ENCODE peak calls at places on chromosome 3, in nine cellular contexts. One of them, this sample, is unnamed.

GRCh38 chr3:60240558-60240957 is 1010.7 kb downstream of the FHIT start:
- DNase-seq in thoracic aorta: no peak
- DNase-seq in osteoblast: no peak
- DNase-seq in AG10803: no peak
- DNase-seq in NB4: no peak
- DNase-seq in upper lobe of left lung: no peak
- DNase-seq in prostate gland: no peak
- DNase-seq in cardiac fibroblast: no peak
- DNase-seq in lower leg skin: no peak
- DNase-seq in this sample: no peak

GRCh38 chr3:72152551-72153476 is 367.9 kb upstream of the PROK2 start:
- DNase-seq in thoracic aorta: peak; percentile 48
- DNase-seq in osteoblast: peak; percentile 72
- DNase-seq in AG10803: peak; percentile 83
- DNase-seq in NB4: no peak
- DNase-seq in upper lobe of left lung: peak; percentile 76
- DNase-seq in prostate gland: peak; percentile 85
- DNase-seq in cardiac fibroblast: peak; percentile 93
- DNase-seq in lower leg skin: no peak
- DNase-seq in this sample: no peak

GRCh38 chr3:18428036-18428435 is 2.9 kb upstream of the SATB1 start:
- DNase-seq in thoracic aorta: no peak
- DNase-seq in osteoblast: no peak
- DNase-seq in AG10803: no peak
- DNase-seq in NB4: no peak
- DNase-seq in upper lobe of left lung: no peak
- DNase-seq in prostate gland: no peak
- DNase-seq in cardiac fibroblast: no peak
- DNase-seq in lower leg skin: no peak
- DNase-seq in this sample: no peak

GRCh38 chr3:76065975-76066374 is 280.6 kb upstream of the ZNF717 start:
- DNase-seq in thoracic aorta: no peak
- DNase-seq in osteoblast: no peak
- DNase-seq in AG10803: no peak
- DNase-seq in NB4: no peak
- DNase-seq in upper lobe of left lung: no peak
- DNase-seq in prostate gland: no peak
- DNase-seq in cardiac fibroblast: no peak
- DNase-seq in lower leg skin: no peak
- DNase-seq in this sample: peak; percentile 23

GRCh38 chr3:113537155-113537554 is 4.8 kb downstream of the SIDT1 start:
- DNase-seq in thoracic aorta: no peak
- DNase-seq in osteoblast: no peak
- DNase-seq in AG10803: no peak
- DNase-seq in NB4: no peak
- DNase-seq in upper lobe of left lung: no peak
- DNase-seq in prostate gland: no peak
- DNase-seq in cardiac fibroblast: no peak
- DNase-seq in lower leg skin: no peak
- DNase-seq in this sample: no peak

GRCh38 chr3:79314547-79314946 is 453.3 kb downstream of the ROBO1 start:
- DNase-seq in thoracic aorta: no peak
- DNase-seq in osteoblast: no peak
- DNase-seq in AG10803: no peak
- DNase-seq in NB4: no peak
- DNase-seq in upper lobe of left lung: no peak
- DNase-seq in prostate gland: peak; percentile 40
- DNase-seq in cardiac fibroblast: no peak
- DNase-seq in lower leg skin: no peak
- DNase-seq in this sample: no peak

GRCh38 chr3:188658606-188659005 is 504.6 kb downstream of the LPP start:
- DNase-seq in thoracic aorta: no peak
- DNase-seq in osteoblast: no peak
- DNase-seq in AG10803: no peak
- DNase-seq in NB4: no peak
- DNase-seq in upper lobe of left lung: no peak
- DNase-seq in prostate gland: no peak
- DNase-seq in cardiac fibroblast: no peak
- DNase-seq in lower leg skin: no peak
- DNase-seq in this sample: no peak

GRCh38 chr3:185648396-185648795 is 62.3 kb downstream of the SENP2 start:
- DNase-seq in thoracic aorta: no peak
- DNase-seq in osteoblast: peak; percentile 30
- DNase-seq in AG10803: no peak
- DNase-seq in NB4: no peak
- DNase-seq in upper lobe of left lung: no peak
- DNase-seq in prostate gland: no peak
- DNase-seq in cardiac fibroblast: no peak
- DNase-seq in lower leg skin: no peak
- DNase-seq in this sample: no peak

GRCh38 chr3:48092270-48092669 is 76.1 kb upstream of the MAP4 start:
- DNase-seq in thoracic aorta: no peak
- DNase-seq in osteoblast: no peak
- DNase-seq in AG10803: peak; percentile 12
- DNase-seq in NB4: no peak
- DNase-seq in upper lobe of left lung: no peak
- DNase-seq in prostate gland: no peak
- DNase-seq in cardiac fibroblast: no peak
- DNase-seq in lower leg skin: no peak
- DNase-seq in this sample: no peak

GRCh38 chr3:48919215-48920138 is 835 bp downstream of the ARIH2 start:
- DNase-seq in thoracic aorta: no peak
- DNase-seq in osteoblast: peak; percentile 91
- DNase-seq in AG10803: no peak
- DNase-seq in NB4: peak; percentile 74
- DNase-seq in upper lobe of left lung: peak; percentile 44
- DNase-seq in prostate gland: peak; percentile 5
- DNase-seq in cardiac fibroblast: peak; percentile 55
- DNase-seq in lower leg skin: no peak
- DNase-seq in this sample: no peak

GRCh38 chr3:66475386-66476020 is 25.3 kb downstream of the LRIG1 start:
- DNase-seq in thoracic aorta: no peak
- DNase-seq in osteoblast: no peak
- DNase-seq in AG10803: no peak
- DNase-seq in NB4: no peak
- DNase-seq in upper lobe of left lung: no peak
- DNase-seq in prostate gland: peak; percentile 31
- DNase-seq in cardiac fibroblast: no peak
- DNase-seq in lower leg skin: no peak
- DNase-seq in this sample: no peak

GRCh38 chr3:101216710-101217457 is 103.5 kb downstream of the IMPG2 start:
- DNase-seq in thoracic aorta: peak; percentile 21
- DNase-seq in osteoblast: no peak
- DNase-seq in AG10803: peak; percentile 85
- DNase-seq in NB4: no peak
- DNase-seq in upper lobe of left lung: peak; percentile 43
- DNase-seq in prostate gland: no peak
- DNase-seq in cardiac fibroblast: peak; percentile 45
- DNase-seq in lower leg skin: peak; percentile 72
- DNase-seq in this sample: peak; percentile 32

GRCh38 chr3:100047455-100048141 is 66.7 kb downstream of the FILIP1L start:
- DNase-seq in thoracic aorta: no peak
- DNase-seq in osteoblast: peak; percentile 46
- DNase-seq in AG10803: peak; percentile 85
- DNase-seq in NB4: peak; percentile 43
- DNase-seq in upper lobe of left lung: no peak
- DNase-seq in prostate gland: no peak
- DNase-seq in cardiac fibroblast: peak; percentile 58
- DNase-seq in lower leg skin: no peak
- DNase-seq in this sample: peak; percentile 80

GRCh38 chr3:146164071-146164470 is 3.1 kb upstream of the PLOD2 start:
- DNase-seq in thoracic aorta: no peak
- DNase-seq in osteoblast: peak; percentile 27
- DNase-seq in AG10803: no peak
- DNase-seq in NB4: no peak
- DNase-seq in upper lobe of left lung: no peak
- DNase-seq in prostate gland: no peak
- DNase-seq in cardiac fibroblast: no peak
- DNase-seq in lower leg skin: no peak
- DNase-seq in this sample: no peak

GRCh38 chr3:71109241-71109976 is 474.1 kb downstream of the FOXP1 start:
- DNase-seq in thoracic aorta: no peak
- DNase-seq in osteoblast: peak; percentile 72
- DNase-seq in AG10803: peak; percentile 42
- DNase-seq in NB4: no peak
- DNase-seq in upper lobe of left lung: no peak
- DNase-seq in prostate gland: no peak
- DNase-seq in cardiac fibroblast: peak; percentile 71
- DNase-seq in lower leg skin: no peak
- DNase-seq in this sample: no peak

GRCh38 chr3:100600181-100601042 is 9.0 kb upstream of the ADGRG7 start:
- DNase-seq in thoracic aorta: no peak
- DNase-seq in osteoblast: no peak
- DNase-seq in AG10803: no peak
- DNase-seq in NB4: peak; percentile 54
- DNase-seq in upper lobe of left lung: no peak
- DNase-seq in prostate gland: no peak
- DNase-seq in cardiac fibroblast: no peak
- DNase-seq in lower leg skin: peak; percentile 28
- DNase-seq in this sample: no peak

GRCh38 chr3:161558256-161558655 is 61.6 kb downstream of the OTOL1 start:
- DNase-seq in thoracic aorta: no peak
- DNase-seq in osteoblast: no peak
- DNase-seq in AG10803: peak; percentile 4
- DNase-seq in NB4: no peak
- DNase-seq in upper lobe of left lung: no peak
- DNase-seq in prostate gland: no peak
- DNase-seq in cardiac fibroblast: peak; percentile 5
- DNase-seq in lower leg skin: no peak
- DNase-seq in this sample: no peak

GRCh38 chr3:172749201-172749965 is 1.1 kb upstream of the ECT2 start:
- DNase-seq in thoracic aorta: peak; percentile 7
- DNase-seq in osteoblast: peak; percentile 73
- DNase-seq in AG10803: peak; percentile 99
- DNase-seq in NB4: no peak
- DNase-seq in upper lobe of left lung: peak; percentile 27
- DNase-seq in prostate gland: peak; percentile 14
- DNase-seq in cardiac fibroblast: peak; percentile 95
- DNase-seq in lower leg skin: peak; percentile 46
- DNase-seq in this sample: peak; percentile 91

GRCh38 chr3:33299395-33300081 is 22.3 kb downstream of the FBXL2 start:
- DNase-seq in thoracic aorta: no peak
- DNase-seq in osteoblast: peak; percentile 86
- DNase-seq in AG10803: peak; percentile 83
- DNase-seq in NB4: no peak
- DNase-seq in upper lobe of left lung: no peak
- DNase-seq in prostate gland: no peak
- DNase-seq in cardiac fibroblast: peak; percentile 35
- DNase-seq in lower leg skin: no peak
- DNase-seq in this sample: peak; percentile 73

GRCh38 chr3:190220362-190220761 is 99.7 kb upstream of the P3H2 start:
- DNase-seq in thoracic aorta: no peak
- DNase-seq in osteoblast: no peak
- DNase-seq in AG10803: no peak
- DNase-seq in NB4: no peak
- DNase-seq in upper lobe of left lung: no peak
- DNase-seq in prostate gland: no peak
- DNase-seq in cardiac fibroblast: no peak
- DNase-seq in lower leg skin: no peak
- DNase-seq in this sample: no peak

GRCh38 chr3:98326945-98327344 is 26.7 kb upstream of the OR5K4 start:
- DNase-seq in thoracic aorta: no peak
- DNase-seq in osteoblast: no peak
- DNase-seq in AG10803: no peak
- DNase-seq in NB4: no peak
- DNase-seq in upper lobe of left lung: no peak
- DNase-seq in prostate gland: no peak
- DNase-seq in cardiac fibroblast: no peak
- DNase-seq in lower leg skin: no peak
- DNase-seq in this sample: no peak
- H3K4me3 ChIP-seq in thoracic aorta: no peak overlapping the region
- H3K4me3 ChIP-seq in osteoblast: no peak overlapping the region
- H3K4me3 ChIP-seq in AG10803: no peak overlapping the region
- H3K4me3 ChIP-seq in NB4: no peak overlapping the region
- H3K4me3 ChIP-seq in upper lobe of left lung: no peak overlapping the region
- H3K4me3 ChIP-seq in prostate gland: no peak overlapping the region
- H3K4me3 ChIP-seq in cardiac fibroblast: no peak overlapping the region
- H3K4me3 ChIP-seq in lower leg skin: no peak overlapping the region
- H3K4me3 ChIP-seq in this sample: no peak overlapping the region

DNA sequence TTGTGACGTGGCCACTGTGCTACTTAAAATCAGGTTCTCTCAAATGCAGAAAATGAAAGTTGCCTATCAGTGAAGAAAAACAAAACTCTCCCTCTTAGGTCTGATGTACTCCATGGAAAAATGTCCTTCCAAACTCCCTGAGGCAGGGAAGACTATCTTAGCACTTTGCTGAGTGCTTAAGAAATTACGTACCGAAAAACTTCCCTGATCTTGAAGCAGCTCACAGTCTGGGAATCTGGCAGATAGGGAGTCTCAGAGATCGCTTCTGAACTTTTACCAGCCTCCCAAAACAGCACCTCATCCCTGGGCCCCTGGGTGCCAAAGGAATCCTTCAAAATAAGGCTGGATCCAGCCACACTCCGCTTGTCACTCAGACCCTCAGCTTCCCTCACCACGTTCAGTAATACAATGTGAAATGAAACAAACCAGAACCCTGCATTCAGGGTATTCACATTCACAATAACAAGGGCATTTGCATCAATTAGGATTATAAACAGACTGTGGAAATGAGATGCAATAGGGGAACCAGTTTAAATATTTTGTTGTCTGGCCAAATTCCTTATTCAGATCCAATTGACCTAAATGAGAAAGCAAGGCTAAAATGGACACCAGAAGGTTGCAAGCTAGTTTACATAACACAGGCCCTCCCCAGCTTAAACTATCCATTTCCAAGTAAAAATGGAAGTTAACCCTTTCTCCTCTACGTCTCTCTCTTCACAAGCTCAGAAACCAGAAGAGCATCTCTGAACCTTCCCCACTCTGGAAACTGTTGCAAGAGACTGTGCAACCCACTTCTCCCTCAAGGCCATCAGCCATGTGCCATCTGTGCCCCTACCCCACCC is 20.9 kb downstream of the OSBPL10 start:
- DNase-seq in thoracic aorta: no peak
- DNase-seq in osteoblast: no peak
- DNase-seq in AG10803: no peak
- DNase-seq in NB4: no peak
- DNase-seq in upper lobe of left lung: no peak
- DNase-seq in prostate gland: no peak
- DNase-seq in cardiac fibroblast: peak; percentile 43
- DNase-seq in lower leg skin: no peak
- DNase-seq in this sample: no peak
- TF ChIP-seq CTCF in thoracic aorta: no peak
- TF ChIP-seq CTCF in osteoblast: no peak
- TF ChIP-seq CTCF in AG10803: no peak
- TF ChIP-seq CTCF in NB4: no peak
- TF ChIP-seq CTCF in upper lobe of left lung: no peak
- TF ChIP-seq CTCF in prostate gland: no peak
- TF ChIP-seq CTCF in cardiac fibroblast: no peak
- TF ChIP-seq CTCF in lower leg skin: no peak
- TF ChIP-seq CTCF in this sample: no peak

GRCh38 chr3:97823503-97824004 is 1.7 kb downstream of the CRYBG3 start:
- DNase-seq in thoracic aorta: no peak
- DNase-seq in osteoblast: peak; percentile 46
- DNase-seq in AG10803: peak; percentile 33
- DNase-seq in NB4: peak; percentile 11
- DNase-seq in upper lobe of left lung: peak; percentile 22
- DNase-seq in prostate gland: no peak
- DNase-seq in cardiac fibroblast: peak; percentile 23
- DNase-seq in lower leg skin: no peak
- DNase-seq in this sample: no peak
- H3K4me3 ChIP-seq in thoracic aorta: peak overlapping the region; percentile 93
- H3K4me3 ChIP-seq in osteoblast: peak overlapping the region; percentile 87
- H3K4me3 ChIP-seq in AG10803: peak overlapping the region; percentile 83
- H3K4me3 ChIP-seq in NB4: no peak overlapping the region
- H3K4me3 ChIP-seq in upper lobe of left lung: peak overlapping the region; percentile 9
- H3K4me3 ChIP-seq in prostate gland: peak overlapping the region; percentile 81
- H3K4me3 ChIP-seq in cardiac fibroblast: peak overlapping the region; percentile 90
- H3K4me3 ChIP-seq in lower leg skin: no peak overlapping the region
- H3K4me3 ChIP-seq in this sample: peak overlapping the region; percentile 83

GRCh38 chr3:169133178-169134161 is 530.0 kb downstream of the MECOM start:
- DNase-seq in thoracic aorta: no peak
- DNase-seq in osteoblast: no peak
- DNase-seq in AG10803: peak; percentile 32
- DNase-seq in NB4: peak; percentile 7
- DNase-seq in upper lobe of left lung: no peak
- DNase-seq in prostate gland: no peak
- DNase-seq in cardiac fibroblast: peak; percentile 63
- DNase-seq in lower leg skin: no peak
- DNase-seq in this sample: no peak
- TF ChIP-seq CTCF in thoracic aorta: peak; percentile 43
- TF ChIP-seq CTCF in osteoblast: peak; percentile 53
- TF ChIP-seq CTCF in AG10803: peak; percentile 58
- TF ChIP-seq CTCF in NB4: no peak
- TF ChIP-seq CTCF in upper lobe of left lung: peak; percentile 32
- TF ChIP-seq CTCF in prostate gland: peak; percentile 58
- TF ChIP-seq CTCF in cardiac fibroblast: peak; percentile 47
- TF ChIP-seq CTCF in lower leg skin: no peak
- TF ChIP-seq CTCF in this sample: peak; percentile 27